ENCODE peak calls at places on chromosomes 1 and 21, in four cellular contexts. B, T, C and M are unnamed samples.

GRCh38 chr1:11286735-11287410 is 13.9 kb downstream of the UBIAD1 start:
- DNase-seq in B (no peak), T (no peak), C (no peak), M (no peak)

GRCh38 chr1:66258404-66259105 is 275.4 kb upstream of the SGIP1 start:
- DNase-seq in B (no peak), T (no peak), C (no peak), M (no peak)

GRCh38 chr1:9493326-9493725 is 45.9 kb upstream of the SLC25A33 start:
- DNase-seq in B (no peak), T (no peak), C (no peak), M (no peak)

GRCh38 chr1:61082336-61083013 is at the start of gene NFIA:
- DNase-seq in B (peak), T (peak), C (peak), M (peak)

GRCh38 chr21:16605588-16605987 is 875.8 kb downstream of the USP25 start:
- DNase-seq in B (no peak), T (no peak), C (no peak), M (no peak)

GRCh38 chr1:247266053-247266452 is 10.2 kb downstream of the VN1R5 start:
- DNase-seq in B (no peak), T (no peak), C (no peak), M (no peak)

GRCh38 chr1:21217812-21218596 is 41.3 kb upstream of the EIF4G3 start:
- DNase-seq in B (peak), T (no peak), C (no peak), M (no peak)

GRCh38 chr1:196160066-196160795 is 448.0 kb downstream of the KCNT2 start:
- DNase-seq in B (no peak), T (no peak), C (no peak), M (no peak)

GRCh38 chr1:54614024-54614423 is 9.3 kb downstream of the FAM151A start:
- DNase-seq in B (no peak), T (no peak), C (no peak), M (no peak)

GRCh38 chr1:216478238-216478637 is 55.0 kb upstream of the USH2A start:
- DNase-seq in B (no peak), T (no peak), C (no peak), M (no peak)

GRCh38 chr1:113928129-113928949 is 785 bp upstream of the HIPK1 start:
- DNase-seq in B (no peak), T (no peak), C (no peak), M (peak)

GRCh38 chr1:13812456-13813397 is 112.7 kb downstream of the PRDM2 start:
- DNase-seq in B (peak), T (no peak), C (no peak), M (no peak)

GRCh38 chr1:238961790-238962189 is 424.6 kb upstream of the CHRM3 start:
- DNase-seq in B (no peak), T (no peak), C (no peak), M (no peak)

GRCh38 chr1:70586046-70586445 is 175.0 kb downstream of the CTH start:
- DNase-seq in B (no peak), T (no peak), C (no peak), M (no peak)

GRCh38 chr1:3029481-3029961 is 8.3 kb downstream of the ACTRT2 start:
- DNase-seq in B (no peak), T (no peak), C (no peak), M (no peak)

GRCh38 chr1:3028531-3029282 is 7.4 kb downstream of the ACTRT2 start:
- DNase-seq in B (no peak), T (no peak), C (no peak), M (no peak)

GRCh38 chr1:3026124-3026523 is 4.9 kb downstream of the ACTRT2 start:
- DNase-seq in B (no peak), T (no peak), C (no peak), M (no peak)

GRCh38 chr1:3026581-3027511 is 5.6 kb downstream of the ACTRT2 start:
- DNase-seq in B (no peak), T (no peak), C (no peak), M (no peak)

DNA sequence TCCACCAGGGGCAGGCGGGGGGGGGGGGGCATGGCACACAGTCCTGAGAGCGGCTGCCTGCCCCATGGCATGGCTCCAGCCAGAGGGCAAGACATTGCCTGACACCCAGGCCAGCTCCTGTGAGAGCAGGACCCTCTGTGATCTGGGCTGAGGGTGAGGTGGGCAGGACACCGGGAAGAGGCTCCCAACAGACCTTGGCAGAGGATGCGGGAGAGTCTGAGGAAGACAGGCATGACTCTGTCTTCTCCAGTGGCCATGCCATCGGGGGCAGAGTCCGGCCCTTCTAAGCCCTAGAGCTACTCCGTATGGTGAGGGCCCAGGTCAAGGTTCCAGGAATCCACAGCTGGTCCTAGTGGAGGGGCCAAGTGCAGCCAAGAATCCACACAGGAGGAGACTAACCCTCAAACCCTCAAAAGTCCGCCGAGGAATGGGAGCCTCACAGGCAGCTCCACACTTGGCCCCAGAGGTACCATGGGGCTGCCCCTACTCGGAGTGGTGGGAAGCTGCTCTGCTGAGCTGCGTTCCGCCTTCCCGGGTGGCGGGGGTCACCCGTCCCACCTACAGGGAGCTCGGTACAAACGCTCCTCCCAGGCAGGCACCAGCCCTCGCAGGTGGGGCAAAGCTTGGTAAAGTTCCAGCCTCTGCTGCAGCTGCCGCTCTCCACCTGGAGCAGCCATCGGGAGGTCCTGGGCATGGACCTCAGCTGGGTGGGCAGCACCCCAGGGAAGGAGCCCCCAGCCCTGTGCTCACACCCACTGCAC is 6.5 kb downstream of the ACTRT2 start:
- DNase-seq in B (no peak), T (no peak), C (no peak), M (no peak)
- TF ChIP-seq POLR2A in B (no peak), T (no peak), C (no peak), M (no peak)

DNA sequence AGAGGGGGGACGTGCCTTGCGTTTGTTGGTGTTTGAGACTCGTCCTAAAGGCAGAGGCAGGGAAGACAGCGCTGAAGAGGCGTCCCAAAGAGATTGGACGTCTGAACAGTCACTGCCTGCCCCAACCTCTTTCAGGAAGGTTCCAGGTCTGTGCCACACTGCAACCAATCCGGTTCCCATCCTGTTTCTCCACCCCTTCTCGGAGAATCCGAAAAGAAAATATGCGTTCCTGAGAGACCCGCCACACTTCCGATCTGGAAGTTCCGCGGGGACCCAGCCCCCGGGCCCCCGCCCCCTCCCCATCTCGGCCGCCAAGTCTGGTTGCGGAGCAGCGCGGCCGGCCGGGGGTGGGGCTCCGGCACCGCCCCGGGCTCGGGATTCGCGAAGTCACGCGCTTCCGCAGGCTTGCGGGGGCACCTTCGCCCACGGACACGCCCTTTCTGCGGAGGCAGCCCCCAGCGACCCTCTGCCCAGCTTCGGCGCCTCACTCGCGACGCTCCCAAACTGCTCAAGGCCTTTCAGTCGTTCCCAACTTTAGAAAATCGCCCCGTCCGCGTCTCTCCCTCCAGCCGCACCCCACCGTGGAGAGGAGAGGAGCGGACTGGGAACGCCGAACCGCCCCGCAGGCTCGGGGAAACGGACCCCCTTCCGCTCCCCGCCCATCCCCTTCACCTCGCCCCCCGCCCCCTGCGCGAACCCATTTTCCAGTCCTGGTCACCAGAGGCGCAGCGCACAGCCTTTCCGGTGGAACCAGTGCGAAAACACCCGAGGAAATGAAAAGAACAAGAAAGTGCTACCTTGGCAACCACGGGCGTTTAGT is 124.6 kb upstream of the DPYD start:
- DNase-seq in B (no peak), T (no peak), C (no peak), M (no peak)
- TF ChIP-seq POLR2A in B (no peak), T (peak), C (no peak), M (no peak)

DNA sequence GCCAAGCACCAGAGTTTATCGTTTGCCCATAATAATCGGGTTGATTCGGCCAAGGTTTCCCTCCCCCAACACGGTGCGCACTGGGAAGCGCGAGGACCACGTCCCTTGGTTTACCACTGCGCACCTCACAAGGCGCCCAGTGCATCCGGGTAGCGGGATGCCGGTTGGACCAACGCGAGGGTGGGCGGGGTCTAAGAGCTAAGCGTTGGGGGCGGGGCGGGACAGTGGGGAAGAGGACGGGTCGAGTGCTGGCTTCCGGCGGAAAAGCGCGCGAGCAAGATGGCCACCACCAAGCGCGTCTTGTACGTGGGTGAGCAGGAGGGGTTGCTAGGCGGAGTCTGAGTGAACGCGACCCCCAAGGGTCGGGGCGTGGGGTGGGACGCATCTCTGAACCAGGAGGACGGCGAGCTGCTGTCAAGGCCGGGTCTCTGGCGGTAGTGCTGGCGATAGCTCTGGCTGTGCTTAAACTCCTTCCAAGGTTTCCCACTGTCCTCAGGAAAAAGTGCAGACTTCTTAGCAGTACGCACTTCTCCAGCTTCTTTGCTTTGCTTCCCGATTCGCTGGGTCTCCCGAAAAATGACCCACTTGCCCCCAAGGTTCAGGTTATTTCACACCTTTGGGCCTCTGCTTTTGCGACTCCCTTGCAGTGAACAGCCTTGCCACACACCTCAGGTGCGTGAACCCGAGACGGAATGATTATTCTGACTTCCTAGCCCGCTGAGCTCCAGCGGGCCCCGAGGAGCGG is at the start of gene PPIE:
- DNase-seq in B (peak), T (peak), C (peak), M (peak)
- TF ChIP-seq POLR2A in B (peak), T (peak), C (no peak), M (peak)

GRCh38 chr21:36433011-36433709 is 46.8 kb downstream of the CLDN14 start:
- DNase-seq in B (no peak), T (no peak), C (no peak), M (peak)

GRCh38 chr21:36431252-36431651 is 46.1 kb downstream of the CHAF1B start:
- DNase-seq in B (no peak), T (no peak), C (no peak), M (peak)

GRCh38 chr21:36430841-36431240 is 45.6 kb downstream of the CHAF1B start:
- DNase-seq in B (no peak), T (no peak), C (no peak), M (peak)

GRCh38 chr21:36436829-36437744 is 42.8 kb downstream of the CLDN14 start:
- DNase-seq in B (no peak), T (no peak), C (no peak), M (peak)

DNA sequence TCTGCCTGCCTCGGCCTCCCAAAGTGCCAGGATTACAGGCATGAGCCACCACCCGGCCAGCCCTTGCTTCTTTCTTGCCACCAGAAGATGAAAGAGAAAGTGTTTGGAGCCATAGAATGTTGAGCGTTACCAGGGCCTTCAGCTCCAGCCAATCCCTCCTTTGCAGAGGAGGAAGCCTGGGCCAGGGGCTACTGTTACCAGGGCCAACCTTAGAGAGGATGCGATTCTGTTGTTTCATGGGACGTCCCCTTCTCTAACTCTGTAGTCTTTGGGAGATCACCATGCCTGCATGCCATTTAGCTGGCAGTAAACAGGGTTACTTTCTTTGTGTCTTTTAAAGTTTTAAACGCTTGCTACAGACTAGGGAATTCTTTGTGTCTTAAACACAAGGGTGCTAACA is 45.8 kb downstream of the CLDN14 start:
- DNase-seq in B (no peak), T (no peak), C (no peak), M (no peak)
- TF ChIP-seq POLR2A in B (no peak), T (no peak), C (no peak), M (no peak)

GRCh38 chr1:110384581-110385321 is 6.1 kb downstream of the SLC16A4 start:
- DNase-seq in B (no peak), T (no peak), C (no peak), M (no peak)
- TF ChIP-seq POLR2A in B (no peak), T (no peak), C (no peak), M (no peak)

GRCh38 chr1:15696956-15697521 is 12.9 kb downstream of the PLEKHM2 start:
- DNase-seq in B (no peak), T (no peak), C (no peak), M (no peak)
- TF ChIP-seq POLR2A in B (no peak), T (no peak), C (no peak), M (no peak)

DNA sequence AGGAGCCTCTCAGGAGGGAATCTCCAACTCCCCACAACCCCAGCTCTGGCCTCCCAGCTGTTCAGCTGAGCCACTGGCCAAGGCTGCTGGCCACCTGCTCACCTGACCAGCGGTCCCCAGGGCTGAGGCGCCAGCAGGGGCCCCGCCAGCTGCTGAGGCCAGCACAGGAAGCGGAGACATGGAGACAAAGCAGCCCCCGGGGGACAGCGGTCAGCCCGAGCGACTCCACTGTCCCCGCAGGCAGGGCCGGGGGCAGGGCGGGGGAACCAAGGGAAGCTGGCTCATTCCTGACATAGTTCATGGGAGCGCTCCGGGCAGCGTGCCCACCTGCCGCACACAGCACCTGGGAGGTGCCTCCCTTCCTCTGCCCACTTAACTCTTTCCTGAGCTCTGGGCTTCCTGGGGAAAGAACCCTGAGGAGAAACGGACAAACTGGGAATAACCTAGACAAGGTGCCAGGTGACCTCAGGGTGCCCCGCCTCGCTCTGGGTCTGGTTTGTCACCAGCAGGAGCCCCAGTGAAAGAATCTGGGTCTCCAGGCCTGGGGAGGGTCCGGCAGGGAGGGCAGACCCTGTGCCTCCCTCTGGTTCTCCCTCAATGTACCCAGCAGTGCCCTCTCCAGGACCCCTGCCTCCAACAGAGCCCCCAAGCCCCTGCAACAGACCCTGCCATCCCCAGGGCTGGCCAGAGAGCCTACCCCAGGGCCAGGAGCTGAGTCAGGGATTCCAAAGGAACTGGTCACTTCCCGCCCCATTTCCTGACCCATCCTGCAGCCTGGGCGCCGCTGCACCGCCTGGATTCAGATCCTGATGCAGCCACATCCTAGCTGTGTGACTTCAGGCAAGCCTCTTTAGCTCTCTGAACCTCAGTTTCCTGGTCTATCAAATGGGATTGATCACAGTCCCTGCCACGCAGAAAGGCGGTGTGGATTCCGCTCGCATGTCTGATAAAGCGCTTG is 10.6 kb downstream of the EPHA2 start:
- DNase-seq in B (peak), T (peak), C (peak), M (no peak)
- TF ChIP-seq POLR2A in B (no peak), T (peak), C (no peak), M (no peak)